ENCODE peak calls at places on chromosomes 5 and 9, in nine cellular contexts. U is posterior cingulate gyrus; O is mucosa of gallbladder; B is NCI-H1092 treated with DMSO at 0.1 percent for 48 hours; V is renal cortical epithelial cell; J is stomach; D is anterior cingulate cortex; G is H9; C is stimulated activated CD8-positive, alpha-beta memory T cell treated with anti-CD3 and anti-CD28 coated beads, Interleukin-7, amount 100 ng/mL, for 4 hours. F is an unnamed sample.

GRCh38 chr5:3212869-3213268 is 382.8 kb upstream of the IRX1 start:
- DNase-seq in U (no peak), G (no peak), V (no peak), D (no peak), B (no peak), C (no peak), O (no peak), J (no peak), F (no peak)

GRCh38 chr9:94002316-94003140 is 47.4 kb upstream of the BARX1 start:
- DNase-seq in G (peak), U (no peak), D (no peak), C (no peak), B (peak), V (peak), O (peak), J (peak), F (no peak)

GRCh38 chr9:70003786-70004185 is 39.9 kb upstream of the MAMDC2 start:
- DNase-seq in B (no peak), V (peak), J (no peak), U (no peak), C (no peak), G (no peak), O (no peak), D (no peak), F (no peak)

GRCh38 chr5:173644700-173645436 is 28.4 kb upstream of the BOD1 start:
- DNase-seq in O (no peak), J (no peak), V (no peak), G (no peak), C (no peak), D (no peak), U (no peak), B (no peak), F (no peak)

GRCh38 chr5:153767221-153768218 is 271.2 kb downstream of the FAM114A2 start:
- DNase-seq in D (no peak), C (no peak), O (no peak), B (no peak), U (no peak), J (no peak), G (no peak), V (no peak), F (no peak)

GRCh38 chr5:147072591-147072990 is 162.2 kb upstream of the STK32A start:
- DNase-seq in J (peak), C (no peak), V (peak), G (no peak), D (peak), O (no peak), U (no peak), B (peak), F (no peak)

GRCh38 chr5:164097747-164098146 is 592.3 kb downstream of the MAT2B start:
- DNase-seq in C (no peak), J (no peak), G (no peak), U (no peak), B (no peak), O (no peak), V (peak), D (no peak), F (no peak)

GRCh38 chr5:119105971-119106370 is 35.1 kb downstream of the DMXL1 start:
- DNase-seq in B (no peak), O (no peak), D (no peak), V (no peak), G (no peak), C (no peak), U (no peak), J (no peak), F (no peak)

GRCh38 chr9:7656648-7657047 is 142.9 kb downstream of the DMAC1 start:
- DNase-seq in J (peak), G (no peak), U (no peak), O (peak), B (peak), V (peak), C (no peak), D (no peak), F (no peak)

GRCh38 chr9:84811072-84811725 is 141.7 kb downstream of the NTRK2 start:
- DNase-seq in J (no peak), C (no peak), U (no peak), D (no peak), V (no peak), G (peak), O (no peak), B (no peak), F (no peak)

GRCh38 chr5:13567819-13568218 is 376.7 kb downstream of the DNAH5 start:
- DNase-seq in V (peak), B (no peak), G (no peak), O (no peak), D (no peak), C (no peak), J (no peak), U (no peak), F (peak)

GRCh38 chr5:119323630-119324000 is 32.2 kb upstream of the TNFAIP8 start:
- DNase-seq in J (no peak), G (no peak), B (no peak), O (no peak), U (no peak), D (no peak), V (peak), C (no peak), F (no peak)

GRCh38 chr5:144276034-144276822 is 105.6 kb downstream of the KCTD16 start:
- DNase-seq in G (no peak), C (no peak), D (no peak), U (no peak), J (no peak), B (no peak), V (peak), O (no peak), F (no peak)

GRCh38 chr9:81083062-81083461 is 606.3 kb downstream of the TLE1 start:
- DNase-seq in C (no peak), J (no peak), G (peak), V (peak), D (no peak), B (no peak), U (no peak), O (no peak), F (no peak)

GRCh38 chr5:148268556-148268955 is at the start of gene SPINK13:
- DNase-seq in V (peak), G (no peak), C (no peak), U (no peak), J (peak), D (no peak), O (peak), B (no peak), F (peak)

GRCh38 chr9:110125207-110125751 is 82.7 kb downstream of the C9orf152 start:
- DNase-seq in D (no peak), U (no peak), C (no peak), G (peak), J (peak), V (peak), O (peak), B (no peak), F (peak)

F was measured in epithelial cell of proximal tubule.